ENCODE peak calls at places on chromosomes 12 and 14, in six cellular contexts. One of them, this sample, is unnamed.

GRCh38 chr14:38206689-38207088 is 1.0 kb upstream of the SSTR1 start:
- DNase-seq in activated gamma-delta T cell treated with anti-CD3 and anti-CD28 coated beads, Interleukin-2, amount 50 U/mL, for 16 hours: no peak
- DNase-seq in NCI-H1105: no peak
- DNase-seq in GM19239: no peak
- DNase-seq in Calu3: no peak
- DNase-seq in heart right ventricle: no peak
- DNase-seq in this sample: no peak

GRCh38 chr14:59275668-59276067 is 87.2 kb downstream of the DAAM1 start:
- DNase-seq in activated gamma-delta T cell treated with anti-CD3 and anti-CD28 coated beads, Interleukin-2, amount 50 U/mL, for 16 hours: no peak
- DNase-seq in NCI-H1105: no peak
- DNase-seq in GM19239: no peak
- DNase-seq in Calu3: no peak
- DNase-seq in heart right ventricle: no peak
- DNase-seq in this sample: no peak

GRCh38 chr14:99035712-99036593 is 236.0 kb downstream of the BCL11B start:
- DNase-seq in activated gamma-delta T cell treated with anti-CD3 and anti-CD28 coated beads, Interleukin-2, amount 50 U/mL, for 16 hours: no peak
- DNase-seq in NCI-H1105: no peak
- DNase-seq in GM19239: no peak
- DNase-seq in Calu3: peak; percentile 82
- DNase-seq in heart right ventricle: peak; percentile 80
- DNase-seq in this sample: no peak

GRCh38 chr14:24079521-24080141 is 8.3 kb downstream of the CPNE6 start:
- DNase-seq in activated gamma-delta T cell treated with anti-CD3 and anti-CD28 coated beads, Interleukin-2, amount 50 U/mL, for 16 hours: no peak
- DNase-seq in NCI-H1105: no peak
- DNase-seq in GM19239: no peak
- DNase-seq in Calu3: no peak
- DNase-seq in heart right ventricle: no peak
- DNase-seq in this sample: no peak

GRCh38 chr12:71315328-71315960 is 124.2 kb upstream of the LGR5 start:
- DNase-seq in activated gamma-delta T cell treated with anti-CD3 and anti-CD28 coated beads, Interleukin-2, amount 50 U/mL, for 16 hours: no peak
- DNase-seq in NCI-H1105: no peak
- DNase-seq in GM19239: no peak
- DNase-seq in Calu3: no peak
- DNase-seq in heart right ventricle: no peak
- DNase-seq in this sample: no peak

GRCh38 chr12:88188180-88188579 is 46.1 kb downstream of the TMTC3 start:
- DNase-seq in activated gamma-delta T cell treated with anti-CD3 and anti-CD28 coated beads, Interleukin-2, amount 50 U/mL, for 16 hours: no peak
- DNase-seq in NCI-H1105: no peak
- DNase-seq in GM19239: no peak
- DNase-seq in Calu3: no peak
- DNase-seq in heart right ventricle: no peak
- DNase-seq in this sample: no peak

GRCh38 chr12:107091989-107092641 is 1.2 kb downstream of the CRY1 start:
- DNase-seq in activated gamma-delta T cell treated with anti-CD3 and anti-CD28 coated beads, Interleukin-2, amount 50 U/mL, for 16 hours: no peak
- DNase-seq in NCI-H1105: peak; percentile 74
- DNase-seq in GM19239: no peak
- DNase-seq in Calu3: peak; percentile 76
- DNase-seq in heart right ventricle: no peak
- DNase-seq in this sample: no peak

GRCh38 chr14:50068496-50068895 is 47.9 kb downstream of the VCPKMT start:
- DNase-seq in activated gamma-delta T cell treated with anti-CD3 and anti-CD28 coated beads, Interleukin-2, amount 50 U/mL, for 16 hours: no peak
- DNase-seq in NCI-H1105: no peak
- DNase-seq in GM19239: no peak
- DNase-seq in Calu3: no peak
- DNase-seq in heart right ventricle: no peak
- DNase-seq in this sample: peak; percentile 5

GRCh38 chr12:33423706-33424105 is 15.9 kb downstream of the SYT10 start:
- DNase-seq in activated gamma-delta T cell treated with anti-CD3 and anti-CD28 coated beads, Interleukin-2, amount 50 U/mL, for 16 hours: no peak
- DNase-seq in NCI-H1105: no peak
- DNase-seq in GM19239: no peak
- DNase-seq in Calu3: no peak
- DNase-seq in heart right ventricle: no peak
- DNase-seq in this sample: no peak

GRCh38 chr12:18422849-18423248 is 161.5 kb downstream of the PIK3C2G start:
- DNase-seq in activated gamma-delta T cell treated with anti-CD3 and anti-CD28 coated beads, Interleukin-2, amount 50 U/mL, for 16 hours: no peak
- DNase-seq in NCI-H1105: no peak
- DNase-seq in GM19239: no peak
- DNase-seq in Calu3: no peak
- DNase-seq in heart right ventricle: no peak
- DNase-seq in this sample: no peak

GRCh38 chr12:98757455-98757854 is 112.4 kb downstream of the APAF1 start:
- DNase-seq in activated gamma-delta T cell treated with anti-CD3 and anti-CD28 coated beads, Interleukin-2, amount 50 U/mL, for 16 hours: no peak
- DNase-seq in NCI-H1105: no peak
- DNase-seq in GM19239: no peak
- DNase-seq in Calu3: no peak
- DNase-seq in heart right ventricle: no peak
- DNase-seq in this sample: no peak